ENCODE peak calls at places on chromosomes 5 and 9, in four cellular contexts. E is foreskin fibroblast; V is CD8-positive, alpha-beta memory T cell; X is activated naive CD4-positive, alpha-beta T cell treated with anti-CD3 and anti-CD28 coated beads for 36 hours. K is an unnamed sample.

GRCh38 chr5:124599048-124599973 is 147.1 kb downstream of the ZNF608 start:
- DNase-seq in E (peak), V (no peak), X (no peak), K (peak)

GRCh38 chr5:42784132-42784531 is 27.5 kb downstream of the CCDC152 start:
- DNase-seq in E (peak), V (no peak), X (no peak), K (no peak)

GRCh38 chr5:144209421-144209820 is 38.7 kb downstream of the KCTD16 start:
- DNase-seq in E (no peak), V (no peak), X (no peak), K (peak)

GRCh38 chr5:109406719-109407118 is 3.1 kb downstream of the PJA2 start:
- DNase-seq in E (no peak), V (no peak), X (no peak), K (no peak)

GRCh38 chr5:159905496-159905895 is 10.8 kb upstream of the ADRA1B start:
- DNase-seq in E (peak), V (no peak), X (no peak), K (no peak)

GRCh38 chr9:36191290-36191645 is 547 bp downstream of the CLTA start:
- DNase-seq in E (peak), V (peak), X (peak), K (no peak)

GRCh38 chr5:171984748-171985419 is 21.6 kb downstream of the FBXW11 start:
- DNase-seq in E (peak), V (peak), X (peak), K (no peak)

GRCh38 chr9:6567140-6567591 is 78.4 kb downstream of the GLDC start:
- DNase-seq in E (peak), V (no peak), X (peak), K (no peak)

GRCh38 chr9:134858051-134858841 is 22.4 kb upstream of the FCN2 start:
- DNase-seq in E (peak), V (no peak), X (peak), K (no peak)

K was measured in NCI-H1694 treated with DMSO at 0.1 percent for 48 hours.